ENCODE peak calls at places on chromosomes 7 and 10, in four cellular contexts. L, C, N and Y are unnamed samples.

GRCh38 chr7:37357277-37357996 is 91.2 kb downstream of the ELMO1 start:
- DNase-seq in N (no peak), C (no peak), L (no peak), Y (no peak)

GRCh38 chr7:1910081-1910685 is 240.1 kb downstream of the ELFN1 start:
- DNase-seq in N (no peak), C (no peak), L (no peak), Y (no peak)

GRCh38 chr7:33809218-33809617 is 96.1 kb upstream of the BMPER start:
- DNase-seq in C (no peak), L (no peak), N (no peak), Y (no peak)

GRCh38 chr10:60185426-60185825 is 204.2 kb downstream of the ANK3 start:
- DNase-seq in N (no peak), L (no peak), C (no peak), Y (no peak)

GRCh38 chr10:492896-493295 is 196.6 kb downstream of the DIP2C start:
- DNase-seq in L (no peak), N (no peak), C (no peak), Y (no peak)

GRCh38 chr7:133534816-133535215 is 281.9 kb downstream of the EXOC4 start:
- DNase-seq in L (no peak), N (no peak), C (no peak), Y (no peak)

GRCh38 chr10:103592186-103593021 is 98.9 kb downstream of the NEURL1 start:
- DNase-seq in C (peak; percentile 77), N (peak; percentile 34), L (peak; percentile 38), Y (peak; percentile 51)

GRCh38 chr10:107687702-107688101 is 523.2 kb upstream of the SORCS1 start:
- DNase-seq in C (no peak), N (no peak), L (no peak), Y (no peak)

GRCh38 chr10:64257704-64258103 is 736.5 kb downstream of the REEP3 start:
- DNase-seq in L (no peak), C (no peak), N (no peak), Y (no peak)

GRCh38 chr7:5266148-5267028 is 16.4 kb upstream of the SLC29A4 start:
- DNase-seq in C (peak; percentile 65), N (peak; percentile 9), L (no peak), Y (no peak)

GRCh38 chr10:11414314-11415038 is 197.0 kb downstream of the USP6NL start:
- DNase-seq in C (no peak), N (no peak), L (no peak), Y (no peak)

GRCh38 chr7:42480304-42480665 is 243.3 kb upstream of the GLI3 start:
- DNase-seq in N (no peak), C (no peak), L (no peak), Y (no peak)

GRCh38 chr10:80081801-80082750 is 3.6 kb downstream of the TMEM254 start:
- DNase-seq in C (no peak), L (peak; percentile 60), N (peak; percentile 26), Y (no peak)

GRCh38 chr7:18866359-18867036 is 250.9 kb downstream of the TWIST1 start:
- DNase-seq in L (peak; percentile 100), N (peak; percentile 97), C (no peak), Y (no peak)

GRCh38 chr10:72105098-72105475 is 16.7 kb upstream of the SPOCK2 start:
- DNase-seq in C (no peak), N (no peak), L (no peak), Y (no peak)

GRCh38 chr10:2284071-2284470 is 546.7 kb upstream of the ADARB2 start:
- DNase-seq in C (no peak), N (no peak), L (no peak), Y (no peak)

DNA sequence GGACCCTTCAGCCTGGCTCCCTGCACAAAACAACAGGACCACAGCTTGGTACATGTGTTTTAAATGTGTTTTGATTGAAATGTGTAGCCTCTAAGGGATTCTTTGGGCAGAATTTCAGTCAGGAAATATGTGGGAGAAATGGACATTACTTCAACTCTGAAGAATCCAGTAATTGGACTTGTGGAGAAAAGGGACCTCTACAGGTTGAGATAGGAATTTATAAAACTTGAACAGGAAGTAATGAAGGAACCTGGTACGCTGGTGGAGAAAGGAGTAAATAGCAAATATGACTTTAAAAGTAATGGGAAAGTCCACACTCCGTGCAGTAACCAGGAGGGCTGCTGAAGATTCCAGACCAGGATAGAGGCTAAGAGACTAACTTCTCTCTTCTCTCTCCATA is 220.5 kb downstream of the LHFPL3 start:
- DNase-seq in N (no peak), L (no peak), C (no peak), Y (no peak)
- H2AFZ ChIP-seq in N (no peak overlapping the region), L (no peak overlapping the region), C (no peak overlapping the region), Y (no peak overlapping the region)

GRCh38 chr10:93235686-93236085 is 162.0 kb downstream of the CYP26A1 start:
- DNase-seq in L (peak; percentile 41), N (peak; percentile 89), C (no peak), Y (no peak)
- H3K18ac ChIP-seq in L (no peak overlapping the region), N (no peak overlapping the region), C (no peak overlapping the region), Y (no peak overlapping the region)

DNA sequence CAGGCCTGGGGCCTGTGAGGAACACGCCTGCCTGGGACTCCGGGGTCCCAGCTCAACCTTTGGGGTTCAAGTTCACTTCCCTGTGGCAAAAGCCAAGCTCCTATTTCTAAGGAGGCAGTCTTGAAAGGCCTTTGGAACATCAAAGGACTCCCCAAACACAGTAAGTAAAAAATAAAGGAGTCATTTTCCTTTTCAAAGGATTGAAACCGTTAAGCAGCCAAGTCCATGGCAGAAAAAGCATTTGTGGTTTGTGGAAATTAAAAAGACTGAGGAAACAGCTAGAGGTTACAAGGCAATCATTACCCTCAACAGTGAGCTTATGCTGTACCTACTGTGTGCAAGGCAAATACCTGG is 200.8 kb downstream of the MYOF start:
- DNase-seq in N (no peak), C (no peak), L (no peak), Y (no peak)
- H2AFZ ChIP-seq in N (no peak overlapping the region), C (no peak overlapping the region), L (no peak overlapping the region), Y (no peak overlapping the region)

GRCh38 chr10:87559392-87559791 is 54.7 kb downstream of the MINPP1 start:
- DNase-seq in L (no peak), C (no peak), N (no peak), Y (no peak)
- H3K18ac ChIP-seq in L (no peak overlapping the region), C (no peak overlapping the region), N (no peak overlapping the region), Y (no peak overlapping the region)

GRCh38 chr7:105584165-105584564 is 2.9 kb upstream of the EFCAB10 start:
- DNase-seq in L (no peak), N (no peak), C (no peak), Y (no peak)

GRCh38 chr7:105583061-105583460 is 1.8 kb upstream of the EFCAB10 start:
- DNase-seq in N (no peak), L (no peak), C (no peak), Y (no peak)

GRCh38 chr7:105580022-105580740 is 1.1 kb downstream of the EFCAB10 start:
- DNase-seq in L (no peak), C (no peak), N (no peak), Y (no peak)

GRCh38 chr7:105578496-105578895 is 2.8 kb downstream of the EFCAB10 start:
- DNase-seq in L (peak; percentile 6), C (no peak), N (no peak), Y (no peak)

GRCh38 chr7:105581066-105581811 is at the start of gene EFCAB10:
- DNase-seq in C (peak; percentile 99), N (peak; percentile 69), L (peak; percentile 38), Y (peak; percentile 80)
- H2AFZ ChIP-seq in C (no peak within 1 kb of the TSS), N (peak within 1 kb of the TSS; percentile 69), L (peak within 1 kb of the TSS; percentile 89), Y (peak within 1 kb of the TSS; percentile 88)

GRCh38 chr7:101419831-101420230 is 57.2 kb downstream of the COL26A1 start:
- DNase-seq in C (no peak), N (no peak), L (no peak), Y (no peak)

GRCh38 chr7:101420436-101420835 is 57.8 kb downstream of the COL26A1 start:
- DNase-seq in L (no peak), C (peak; percentile 95), N (no peak), Y (no peak)

GRCh38 chr7:101422361-101423195 is 59.9 kb downstream of the COL26A1 start:
- DNase-seq in C (no peak), N (no peak), L (no peak), Y (no peak)

GRCh38 chr7:101418694-101419093 is 56.0 kb downstream of the COL26A1 start:
- DNase-seq in L (no peak), C (no peak), N (no peak), Y (no peak)

DNA sequence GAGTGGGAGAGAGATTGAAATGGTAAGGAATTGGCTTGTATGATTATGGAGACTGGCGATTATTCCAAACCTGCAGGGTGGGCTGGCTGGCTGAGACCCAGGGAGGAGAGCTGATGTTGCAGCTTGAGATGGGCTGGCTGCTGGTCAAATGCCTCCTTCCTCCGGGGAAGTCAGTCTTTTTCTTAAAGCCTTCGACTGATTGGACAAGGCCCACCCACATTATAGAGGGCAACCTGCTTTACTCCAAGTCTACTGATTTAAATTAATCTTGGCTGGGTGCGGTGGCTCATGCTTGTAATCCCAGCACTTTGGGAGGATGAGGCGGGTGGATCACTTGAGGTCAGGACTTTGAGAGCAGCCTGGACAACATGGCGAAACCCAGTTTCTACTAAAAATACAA is 58.4 kb downstream of the COL26A1 start:
- DNase-seq in C (no peak), N (no peak), L (no peak), Y (no peak)
- H3K18ac ChIP-seq in C (no peak overlapping the region), N (no peak overlapping the region), L (no peak overlapping the region), Y (no peak overlapping the region)